ENCODE peak calls at places on chromosome 10, in eight cellular contexts. H is IMR-90, D is cardiac fibroblast, X is A549, W is brain microvascular endothelial cell, J is heart right ventricle, Z is heart left ventricle, P is astrocyte of the spinal cord. E is an unnamed sample.

GRCh38 chr10:103695584-103696005 is 159.8 kb downstream of the SH3PXD2A start:
- DNase-seq in Z (no peak), J (no peak), X (no peak), H (no peak), W (peak), P (peak), D (peak), E (peak)

GRCh38 chr10:119496282-119496681 is 46.2 kb downstream of the RGS10 start:
- DNase-seq in W (no peak), P (no peak), Z (no peak), J (no peak), X (no peak), H (no peak), D (no peak), E (no peak)

GRCh38 chr10:117956972-117957371 is 89.8 kb downstream of the RAB11FIP2 start:
- DNase-seq in X (no peak), D (no peak), H (no peak), J (no peak), Z (no peak), P (no peak), W (no peak), E (no peak)

GRCh38 chr10:72503241-72503640 is 122.6 kb downstream of the MICU1 start:
- DNase-seq in P (peak), W (peak), H (peak), Z (no peak), J (no peak), X (no peak), D (peak), E (peak)

GRCh38 chr10:75395171-75395954 is 6.2 kb downstream of the ZNF503 start:
- DNase-seq in H (peak), P (peak), D (peak), X (peak), J (no peak), W (no peak), Z (peak), E (no peak)

GRCh38 chr10:58462863-58463507 is 49.7 kb upstream of the BICC1 start:
- DNase-seq in Z (no peak), W (no peak), X (no peak), H (no peak), J (no peak), D (no peak), P (no peak), E (no peak)

GRCh38 chr10:14244801-14245211 is 85.9 kb downstream of the FRMD4A start:
- DNase-seq in J (no peak), W (peak), P (peak), Z (no peak), D (peak), X (no peak), H (peak), E (peak)

GRCh38 chr10:19958787-19959186 is 142.6 kb downstream of the PLXDC2 start:
- DNase-seq in H (no peak), D (no peak), W (no peak), J (no peak), Z (no peak), X (no peak), P (no peak), E (no peak)

GRCh38 chr10:12469345-12469744 is 120.0 kb downstream of the CAMK1D start:
- DNase-seq in J (no peak), Z (no peak), W (no peak), H (no peak), D (no peak), X (peak), P (no peak), E (no peak)

GRCh38 chr10:119769886-119770285 is 44.0 kb downstream of the INPP5F start:
- DNase-seq in H (peak), Z (no peak), J (no peak), X (no peak), D (peak), W (peak), P (peak), E (peak)

GRCh38 chr10:8133146-8133545 is 78.7 kb downstream of the GATA3 start:
- DNase-seq in Z (no peak), W (no peak), J (no peak), P (peak), D (no peak), H (no peak), X (no peak), E (no peak)

GRCh38 chr10:84896909-84897308 is 568.5 kb downstream of the CCSER2 start:
- DNase-seq in H (no peak), Z (no peak), J (no peak), X (no peak), D (no peak), W (no peak), P (no peak), E (no peak)

GRCh38 chr10:131775444-131775832 is 125.4 kb upstream of the PPP2R2D start:
- DNase-seq in W (no peak), Z (no peak), D (no peak), P (no peak), X (no peak), J (no peak), H (no peak), E (no peak)

GRCh38 chr10:92760609-92761008 is 70.9 kb downstream of the HHEX start:
- DNase-seq in J (no peak), Z (no peak), W (peak), D (peak), X (no peak), P (peak), H (peak), E (peak)

GRCh38 chr10:58514102-58514472 is 1.4 kb downstream of the BICC1 start:
- DNase-seq in D (peak), X (no peak), P (peak), Z (no peak), J (no peak), W (no peak), H (no peak), E (peak)

GRCh38 chr10:47405829-47406547 is 21.9 kb upstream of the ZNF488 start:
- DNase-seq in P (no peak), X (no peak), W (no peak), D (no peak), J (no peak), H (no peak), Z (no peak), E (no peak)

GRCh38 chr10:132585732-132586722 is 48.4 kb downstream of the INPP5A start:
- DNase-seq in Z (no peak), H (no peak), P (no peak), J (peak), X (no peak), D (no peak), W (no peak), E (no peak)

GRCh38 chr10:47038881-47039557 is 127.8 kb downstream of the PTPN20 start:
- DNase-seq in D (no peak), X (no peak), P (no peak), J (no peak), H (no peak), W (no peak), Z (no peak), E (peak)

GRCh38 chr10:52283174-52283573 is 30.9 kb upstream of the DKK1 start:
- DNase-seq in P (no peak), J (no peak), X (no peak), Z (no peak), D (peak), W (peak), H (peak), E (no peak)

GRCh38 chr10:80172896-80173295 is 32.4 kb downstream of the ANXA11 start:
- DNase-seq in X (no peak), Z (no peak), D (no peak), P (no peak), W (no peak), H (no peak), J (no peak), E (no peak)

GRCh38 chr10:12202230-12202629 is 6.2 kb downstream of the CDC123 start:
- DNase-seq in J (no peak), H (no peak), W (no peak), D (no peak), Z (no peak), X (no peak), P (no peak), E (no peak)

GRCh38 chr10:69414036-69415018 is 2.4 kb downstream of the TACR2 start:
- DNase-seq in Z (no peak), W (no peak), X (no peak), H (no peak), P (no peak), J (no peak), D (no peak), E (no peak)

GRCh38 chr10:71865561-71866041 is 14.6 kb upstream of the PSAP start:
- DNase-seq in W (no peak), H (no peak), J (no peak), D (no peak), Z (no peak), P (no peak), X (no peak), E (no peak)

GRCh38 chr10:100942229-100942628 is 27.1 kb upstream of the SEMA4G start:
- DNase-seq in H (no peak), W (no peak), D (no peak), P (no peak), X (no peak), Z (no peak), J (no peak), E (no peak)

DNA sequence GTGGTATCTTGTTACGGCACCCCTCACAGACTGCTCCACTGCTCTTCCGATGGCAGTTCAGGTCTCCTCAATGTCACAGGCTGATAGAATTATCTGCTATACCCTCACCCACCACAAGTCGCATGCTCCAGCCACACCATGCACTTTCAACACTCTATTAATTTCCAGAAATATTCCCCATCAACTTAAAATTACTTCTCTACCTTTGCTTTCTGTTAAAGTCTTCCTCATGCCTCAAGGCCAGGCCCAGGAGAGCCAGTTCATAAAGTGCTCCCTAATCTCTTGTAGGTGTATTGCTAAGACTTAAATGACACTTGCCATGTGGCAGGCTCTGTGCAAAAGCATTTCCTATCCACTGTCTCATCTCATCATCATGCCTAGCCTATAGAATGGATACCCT is 105.9 kb upstream of the ARID5B start:
- DNase-seq in W (no peak), Z (no peak), J (no peak), P (no peak), D (no peak), H (no peak), X (peak), E (no peak)
- TF ChIP-seq CTCF in W (peak), Z (no peak), J (no peak), P (no peak), D (peak), H (no peak), X (no peak), E (peak)

GRCh38 chr10:122980209-122981065 is at the start of gene PSTK:
- DNase-seq in X (peak), J (peak), H (peak), D (peak), P (peak), Z (peak), W (peak), E (peak)
- TF ChIP-seq CTCF in X (peak), J (peak), H (peak), D (peak), P (peak), Z (peak), W (peak), E (peak)

DNA sequence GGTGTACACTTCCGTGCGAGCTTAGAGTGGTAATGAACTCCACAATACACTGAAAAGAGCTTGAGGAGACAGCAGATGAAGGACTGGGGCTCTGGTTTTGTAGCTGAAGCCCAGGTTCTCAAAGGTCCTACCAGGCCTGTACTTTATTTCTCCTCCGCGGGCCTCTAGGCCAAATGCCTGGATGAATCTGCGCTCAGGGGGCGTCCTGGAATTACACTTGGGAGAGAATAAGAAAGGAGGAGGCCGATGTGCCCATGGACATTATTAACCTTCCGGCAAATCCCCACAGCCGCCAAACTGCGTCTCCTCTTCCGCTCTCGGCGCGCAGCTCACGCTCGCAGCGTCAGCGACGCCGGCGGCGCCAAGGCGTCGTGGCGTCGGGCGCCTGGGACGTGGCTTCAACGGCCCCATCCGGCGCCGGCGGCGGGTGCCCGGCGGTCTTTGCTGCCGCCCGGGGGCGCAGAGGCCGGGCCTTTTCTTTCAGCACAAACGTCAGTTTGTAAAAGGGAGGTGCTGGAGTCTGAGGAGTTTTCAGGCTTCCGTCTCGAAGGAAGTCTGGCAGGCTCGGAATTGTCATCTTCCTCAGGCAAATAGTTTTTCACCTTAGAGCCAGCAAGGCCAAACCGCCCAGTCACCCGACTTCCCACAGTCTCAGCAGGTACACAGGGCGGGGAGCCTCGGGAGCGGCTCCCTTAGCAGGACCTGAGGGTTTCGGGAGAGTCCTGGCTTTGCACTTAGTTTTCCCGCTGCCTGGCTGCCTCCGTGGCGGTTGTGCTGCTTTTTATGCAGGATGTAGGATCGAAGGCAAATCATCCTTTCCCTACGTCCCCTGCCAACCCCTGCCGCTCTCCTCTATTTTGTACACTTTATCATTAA is at the start of gene CCDC7:
- DNase-seq in J (peak), H (peak), D (peak), W (peak), Z (peak), P (peak), X (peak), E (peak)
- TF ChIP-seq CTCF in J (peak), H (peak), D (peak), W (peak), Z (peak), P (peak), X (peak), E (peak)

DNA sequence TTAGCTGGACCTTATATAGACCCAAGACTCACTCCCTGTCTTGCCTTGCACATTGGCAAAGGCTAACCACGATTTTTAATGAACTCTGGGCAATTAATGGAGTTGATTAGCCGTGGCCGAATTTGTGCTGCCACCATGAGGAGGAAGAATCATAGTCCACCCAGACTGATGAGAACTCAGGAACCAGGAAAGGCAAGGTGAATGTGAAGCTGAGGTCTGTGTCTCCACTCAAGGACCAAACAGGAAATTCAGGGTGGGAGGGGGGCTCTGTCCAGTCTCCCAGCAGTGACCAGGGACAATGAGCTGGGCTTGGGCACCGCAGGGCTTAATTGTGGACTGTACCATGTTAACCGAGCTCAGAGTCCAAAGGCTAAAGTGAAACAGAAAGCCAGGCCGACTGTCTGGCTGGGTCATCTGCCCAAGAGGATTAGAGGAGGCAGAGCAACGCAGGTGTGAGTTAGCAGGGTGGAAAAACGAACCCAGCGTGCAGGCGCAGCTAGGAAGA is 127.0 kb upstream of the JCAD start:
- DNase-seq in X (no peak), Z (peak), J (peak), H (no peak), W (peak), P (no peak), D (no peak), E (no peak)
- TF ChIP-seq CTCF in X (peak), Z (peak), J (peak), H (peak), W (peak), P (peak), D (peak), E (peak)

GRCh38 chr10:99775850-99776249 is 6.6 kb upstream of the ABCC2 start:
- DNase-seq in D (peak), J (no peak), P (peak), W (peak), X (peak), Z (no peak), H (peak), E (peak)
- TF ChIP-seq CTCF in D (no peak), J (no peak), P (no peak), W (no peak), X (no peak), Z (no peak), H (no peak), E (no peak)

GRCh38 chr10:59623100-59623822 is 86.4 kb downstream of the SLC16A9 start:
- DNase-seq in J (no peak), Z (no peak), X (no peak), P (no peak), D (no peak), H (no peak), W (no peak), E (no peak)
- TF ChIP-seq CTCF in J (no peak), Z (no peak), X (no peak), P (no peak), D (no peak), H (no peak), W (no peak), E (no peak)

GRCh38 chr10:28942012-28942411 is 264.7 kb downstream of the BAMBI start:
- DNase-seq in X (no peak), W (no peak), J (no peak), H (no peak), D (no peak), P (no peak), Z (no peak), E (no peak)

GRCh38 chr10:28937959-28938358 is 260.6 kb downstream of the BAMBI start:
- DNase-seq in Z (no peak), X (no peak), P (no peak), H (no peak), J (no peak), D (no peak), W (no peak), E (no peak)

GRCh38 chr10:28940158-28940888 is 263.0 kb downstream of the BAMBI start:
- DNase-seq in X (peak), D (no peak), Z (no peak), H (no peak), P (no peak), J (no peak), W (no peak), E (no peak)

GRCh38 chr10:28938745-28939144 is 261.4 kb downstream of the BAMBI start:
- DNase-seq in Z (no peak), J (no peak), H (peak), D (no peak), X (no peak), W (no peak), P (peak), E (no peak)

DNA sequence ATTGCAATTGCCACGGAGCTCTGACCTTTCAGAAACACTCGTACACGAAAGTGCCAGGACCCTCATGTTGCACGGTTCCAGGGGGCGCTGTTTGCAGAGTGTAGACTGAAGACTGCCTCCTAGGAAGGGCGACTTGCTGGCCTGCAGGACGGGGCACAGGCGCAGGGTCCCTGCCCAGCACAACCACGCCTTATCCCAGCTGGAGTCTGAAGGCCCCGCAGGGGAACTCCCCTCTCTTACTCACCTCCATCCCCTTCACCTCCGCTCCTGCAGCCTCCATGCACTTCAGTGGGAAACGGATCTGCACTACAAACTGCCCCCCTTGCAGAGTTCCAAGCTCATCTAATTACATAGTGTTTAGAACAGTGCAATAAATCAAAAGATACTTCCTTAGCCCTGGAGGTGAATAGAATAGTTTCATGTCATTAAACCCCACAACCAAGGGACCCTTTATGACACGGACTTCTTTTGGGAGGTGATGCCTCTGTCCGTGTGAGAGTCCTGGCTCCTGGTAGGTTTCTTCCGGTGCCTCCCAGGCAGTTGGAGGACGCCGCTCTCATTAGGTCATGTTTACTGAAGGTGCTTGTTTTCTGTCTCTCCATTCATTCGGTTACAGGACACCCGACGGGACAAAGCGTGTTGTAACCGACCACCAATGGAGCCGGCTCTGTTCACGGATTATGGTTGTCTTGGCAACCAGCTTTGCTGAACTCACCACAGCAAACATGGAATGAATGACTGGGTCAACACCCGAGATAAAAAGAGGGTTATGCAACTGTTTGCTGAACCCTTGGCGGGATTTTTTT is 262.2 kb downstream of the BAMBI start:
- DNase-seq in W (peak), J (peak), H (peak), X (peak), D (peak), Z (peak), P (peak), E (peak)
- TF ChIP-seq CTCF in W (peak), J (peak), H (no peak), X (peak), D (no peak), Z (no peak), P (peak), E (peak)

GRCh38 chr10:21021843-21022594 is 124.9 kb upstream of the NEBL start:
- DNase-seq in Z (no peak), H (no peak), J (no peak), D (peak), W (no peak), P (no peak), X (peak), E (no peak)
- TF ChIP-seq CTCF in Z (no peak), H (no peak), J (no peak), D (peak), W (peak), P (peak), X (no peak), E (peak)

GRCh38 chr10:79068562-79069324 is at the start of gene ZMIZ1:
- DNase-seq in X (peak), H (peak), P (peak), J (peak), Z (peak), W (peak), D (peak), E (peak)
- TF ChIP-seq CTCF in X (no peak), H (peak), P (peak), J (peak), Z (peak), W (no peak), D (no peak), E (peak)

E was measured in fibroblast of villous mesenchyme.